ENCODE peak calls at places on chromosomes 16 and 17, in five cellular contexts. M, E, W, G and Z are unnamed samples.

GRCh38 chr17:81460856-81461460 is 51.6 kb downstream of the ACTG1 start:
- DNase-seq in M (no peak), E (no peak), W (no peak), G (no peak), Z (no peak)

GRCh38 chr17:48241131-48241591 is 133.6 kb downstream of the SNX11 start:
- DNase-seq in M (no peak), E (no peak), W (peak), G (peak), Z (no peak)

GRCh38 chr17:43823350-43824084 is 9.4 kb downstream of the MPP3 start:
- DNase-seq in M (no peak), E (no peak), W (no peak), G (no peak), Z (no peak)

GRCh38 chr17:80124351-80124981 is 22.5 kb downstream of the EIF4A3 start:
- DNase-seq in M (no peak), E (peak), W (peak), G (peak), Z (no peak)

GRCh38 chr17:8087075-8087941 is at the start of gene ALOX12B:
- DNase-seq in M (no peak), E (no peak), W (no peak), G (no peak), Z (no peak)

GRCh38 chr17:81429353-81429774 is 34.1 kb downstream of the BAHCC1 start:
- DNase-seq in M (no peak), E (no peak), W (peak), G (peak), Z (peak)

GRCh38 chr17:16986391-16986790 is 14.5 kb upstream of the TNFRSF13B start:
- DNase-seq in M (no peak), E (no peak), W (peak), G (no peak), Z (no peak)

GRCh38 chr16:53566568-53566967 is 63.6 kb upstream of the AKTIP start:
- DNase-seq in M (no peak), E (no peak), W (no peak), G (no peak), Z (no peak)

GRCh38 chr17:5832886-5833285 is 237.3 kb upstream of the WSCD1 start:
- DNase-seq in M (peak), E (peak), W (peak), G (peak), Z (no peak)

DNA sequence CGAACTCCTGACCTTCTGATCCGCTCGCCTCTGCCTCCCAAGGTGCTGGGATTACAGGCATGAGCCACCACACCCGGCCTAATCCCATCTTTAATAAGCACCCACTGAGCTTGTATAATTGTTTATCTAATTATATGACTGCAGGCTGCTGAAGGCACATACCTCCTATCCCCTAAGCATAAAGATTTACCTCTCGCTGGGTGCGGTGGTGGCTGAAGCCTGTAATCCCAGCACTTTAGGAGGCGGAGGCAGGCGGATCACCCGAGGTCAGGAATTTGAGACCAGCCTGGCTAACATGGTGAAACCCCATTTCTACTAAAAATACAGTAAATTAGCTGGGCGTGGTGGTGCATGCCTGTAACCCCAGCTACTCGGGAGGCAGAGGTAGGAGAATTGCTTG is 20.1 kb upstream of the YWHAE start:
- DNase-seq in M (no peak), E (no peak), W (no peak), G (no peak), Z (no peak)
- H3K4me3 ChIP-seq in M (no peak), E (no peak), W (no peak), G (no peak), Z (no peak)

GRCh38 chr16:1828645-1829410 is 1.8 kb downstream of the FAHD1 start:
- DNase-seq in M (no peak), E (no peak), W (no peak), G (no peak), Z (no peak)
- H3K4me3 ChIP-seq in M (peak), E (peak), W (peak), G (peak), Z (no peak)

DNA sequence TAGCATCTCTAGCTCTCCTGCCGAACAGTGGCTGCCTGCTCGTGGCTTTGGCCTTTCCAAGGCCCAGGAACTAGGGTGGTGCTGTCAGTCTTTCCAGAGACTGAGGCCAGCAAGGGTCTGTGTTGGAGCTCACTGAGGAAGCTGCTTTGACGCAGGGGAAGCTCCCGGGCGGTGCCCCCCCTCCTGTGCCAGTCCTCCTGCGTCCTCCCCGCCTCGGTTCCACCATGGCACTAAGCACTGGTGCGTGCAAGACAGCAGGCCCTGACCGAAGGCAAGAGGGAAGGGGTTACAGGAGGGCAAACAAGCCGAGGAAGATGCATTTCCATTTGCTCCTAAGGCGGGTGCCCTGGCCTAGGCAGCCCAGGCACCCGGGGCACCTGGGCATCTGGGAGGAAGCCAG is 4.5 kb downstream of the CYB561 start:
- DNase-seq in M (no peak), E (no peak), W (no peak), G (no peak), Z (no peak)
- H3K4me3 ChIP-seq in M (no peak), E (no peak), W (no peak), G (no peak), Z (no peak)

GRCh38 chr17:42520540-42520951 is 15.5 kb upstream of the NAGLU start:
- DNase-seq in M (no peak), E (no peak), W (peak), G (no peak), Z (peak)

GRCh38 chr17:42519546-42520444 is 16.2 kb upstream of the NAGLU start:
- DNase-seq in M (peak), E (peak), W (peak), G (peak), Z (peak)

GRCh38 chr17:42518046-42518754 is 17.8 kb upstream of the NAGLU start:
- DNase-seq in M (peak), E (peak), W (peak), G (peak), Z (peak)

GRCh38 chr17:42517516-42517915 is 18.5 kb upstream of the NAGLU start:
- DNase-seq in M (peak), E (no peak), W (peak), G (peak), Z (peak)

DNA sequence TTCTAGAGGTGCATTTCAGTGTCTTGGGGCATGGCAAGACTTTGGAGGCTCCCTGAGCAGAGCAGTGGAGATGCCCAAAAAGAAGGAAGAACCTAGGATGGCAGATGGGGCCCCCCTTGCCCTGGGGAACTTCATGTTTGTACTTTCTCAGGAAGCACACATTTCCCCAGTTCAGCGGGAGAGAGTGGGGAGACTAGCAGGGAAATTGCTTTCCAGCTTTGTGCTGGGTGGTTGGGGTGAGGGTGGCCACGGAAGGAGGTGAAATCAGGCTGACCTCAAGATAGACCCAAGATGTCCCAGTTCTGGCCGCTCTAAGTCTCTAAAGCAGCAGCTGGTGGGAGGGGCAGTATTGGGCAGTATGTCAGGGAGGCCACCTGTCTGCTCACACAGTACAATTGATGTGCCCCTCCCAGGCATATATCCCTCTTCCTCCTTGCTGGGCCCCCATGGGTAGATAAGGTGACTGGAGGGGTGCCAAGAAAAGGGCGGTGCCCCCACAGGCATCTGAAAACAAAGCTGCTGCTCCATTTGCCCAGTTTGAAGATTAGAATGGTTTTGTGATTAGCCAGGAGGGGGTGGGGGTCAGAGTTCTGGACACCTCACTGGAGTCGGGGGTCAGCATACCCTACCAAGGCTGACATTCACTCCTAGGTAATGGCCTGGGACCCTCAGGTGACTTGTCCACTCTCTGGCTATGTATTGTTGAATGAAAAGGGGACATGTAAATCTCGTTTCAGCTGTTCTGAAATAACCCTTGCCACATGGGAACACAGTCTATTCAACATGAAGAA is 17.1 kb upstream of the NAGLU start:
- DNase-seq in M (no peak), E (no peak), W (no peak), G (peak), Z (peak)
- H3K4me3 ChIP-seq in M (no peak), E (no peak), W (peak), G (no peak), Z (peak)

DNA sequence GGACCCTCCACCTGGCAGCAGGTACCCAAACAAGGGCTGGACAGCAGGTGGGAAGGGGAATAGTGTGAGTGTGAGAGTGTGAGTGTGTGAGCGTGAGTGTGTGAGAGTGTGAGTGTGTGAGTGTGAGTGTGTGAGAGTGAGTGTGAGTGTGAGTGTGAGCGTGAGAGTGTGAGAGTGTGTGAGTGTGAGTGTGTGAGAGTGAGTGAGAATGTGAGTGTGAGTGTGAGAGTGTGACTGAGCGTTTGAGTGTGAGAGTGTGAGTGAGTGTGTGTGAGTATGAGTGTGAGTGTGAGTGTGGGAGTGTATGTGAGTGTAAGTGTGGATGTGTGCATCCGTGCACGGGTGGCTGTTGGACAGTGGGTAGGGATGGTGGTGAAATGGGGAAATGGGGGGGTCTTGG is 352 bp downstream of the ADGRG1 start:
- DNase-seq in M (no peak), E (no peak), W (no peak), G (no peak), Z (no peak)
- H3K4me3 ChIP-seq in M (peak), E (peak), W (peak), G (peak), Z (peak)